ENCODE peak calls at places on chromosomes 11 and 22, in nine cellular contexts. One of them, this sample, is unnamed.

GRCh38 chr11:76626921-76627391 is 43.6 kb downstream of the LRRC32 start:
- DNase-seq in AG04449: no peak
- DNase-seq in CD4-positive, alpha-beta T cell: no peak
- DNase-seq in Calu3: no peak
- DNase-seq in AG09319: no peak
- DNase-seq in body of pancreas: no peak
- DNase-seq in foreskin fibroblast: no peak
- DNase-seq in MCF 10A: peak
- DNase-seq in lower lobe of right lung: no peak
- DNase-seq in this sample: no peak

GRCh38 chr22:50564289-50564688 is 1.6 kb upstream of the SYCE3 start:
- DNase-seq in CD4-positive, alpha-beta T cell: no peak
- DNase-seq in Calu3: no peak
- DNase-seq in body of pancreas: no peak
- DNase-seq in MCF 10A: no peak
- DNase-seq in foreskin fibroblast: no peak
- DNase-seq in lower lobe of right lung: no peak
- DNase-seq in AG04449: no peak
- DNase-seq in AG09319: no peak
- DNase-seq in this sample: no peak

GRCh38 chr11:100887659-100888058 is 200.6 kb downstream of the ARHGAP42 start:
- DNase-seq in CD4-positive, alpha-beta T cell: no peak
- DNase-seq in lower lobe of right lung: no peak
- DNase-seq in AG09319: no peak
- DNase-seq in body of pancreas: no peak
- DNase-seq in MCF 10A: no peak
- DNase-seq in Calu3: no peak
- DNase-seq in foreskin fibroblast: no peak
- DNase-seq in AG04449: no peak
- DNase-seq in this sample: no peak

GRCh38 chr22:46604306-46604690 is 15.9 kb upstream of the GRAMD4 start:
- DNase-seq in AG09319: no peak
- DNase-seq in body of pancreas: no peak
- DNase-seq in foreskin fibroblast: peak
- DNase-seq in Calu3: no peak
- DNase-seq in CD4-positive, alpha-beta T cell: no peak
- DNase-seq in MCF 10A: no peak
- DNase-seq in lower lobe of right lung: peak
- DNase-seq in AG04449: no peak
- DNase-seq in this sample: no peak

GRCh38 chr11:10514210-10514609 is 26.8 kb downstream of the RNF141 start:
- DNase-seq in AG09319: no peak
- DNase-seq in CD4-positive, alpha-beta T cell: no peak
- DNase-seq in AG04449: no peak
- DNase-seq in body of pancreas: no peak
- DNase-seq in foreskin fibroblast: peak
- DNase-seq in MCF 10A: peak
- DNase-seq in lower lobe of right lung: no peak
- DNase-seq in Calu3: no peak
- DNase-seq in this sample: no peak

GRCh38 chr11:94504689-94505293 is 7.5 kb upstream of the C11orf97 start:
- DNase-seq in AG09319: peak
- DNase-seq in AG04449: no peak
- DNase-seq in lower lobe of right lung: no peak
- DNase-seq in body of pancreas: no peak
- DNase-seq in Calu3: no peak
- DNase-seq in MCF 10A: peak
- DNase-seq in CD4-positive, alpha-beta T cell: no peak
- DNase-seq in foreskin fibroblast: peak
- DNase-seq in this sample: no peak

GRCh38 chr11:34643846-34644245 is 23.0 kb downstream of the EHF start:
- DNase-seq in AG04449: no peak
- DNase-seq in Calu3: no peak
- DNase-seq in CD4-positive, alpha-beta T cell: no peak
- DNase-seq in foreskin fibroblast: no peak
- DNase-seq in AG09319: no peak
- DNase-seq in lower lobe of right lung: no peak
- DNase-seq in body of pancreas: no peak
- DNase-seq in MCF 10A: no peak
- DNase-seq in this sample: no peak

GRCh38 chr11:86174101-86175046 is 70.2 kb upstream of the EED start:
- DNase-seq in AG04449: peak
- DNase-seq in lower lobe of right lung: no peak
- DNase-seq in foreskin fibroblast: peak
- DNase-seq in body of pancreas: peak
- DNase-seq in Calu3: peak
- DNase-seq in AG09319: peak
- DNase-seq in CD4-positive, alpha-beta T cell: no peak
- DNase-seq in MCF 10A: peak
- DNase-seq in this sample: no peak

GRCh38 chr22:49667236-49667635 is 160.4 kb downstream of the BRD1 start:
- DNase-seq in Calu3: no peak
- DNase-seq in body of pancreas: peak
- DNase-seq in AG04449: no peak
- DNase-seq in AG09319: no peak
- DNase-seq in CD4-positive, alpha-beta T cell: peak
- DNase-seq in MCF 10A: no peak
- DNase-seq in foreskin fibroblast: no peak
- DNase-seq in lower lobe of right lung: peak
- DNase-seq in this sample: no peak

GRCh38 chr11:82195251-82195650 is 538.4 kb downstream of the FAM181B start:
- DNase-seq in AG09319: no peak
- DNase-seq in foreskin fibroblast: no peak
- DNase-seq in MCF 10A: no peak
- DNase-seq in CD4-positive, alpha-beta T cell: no peak
- DNase-seq in Calu3: no peak
- DNase-seq in AG04449: no peak
- DNase-seq in body of pancreas: no peak
- DNase-seq in lower lobe of right lung: no peak
- DNase-seq in this sample: no peak

GRCh38 chr11:83881428-83881827 is 595.3 kb upstream of the CCDC90B start:
- DNase-seq in body of pancreas: no peak
- DNase-seq in foreskin fibroblast: no peak
- DNase-seq in CD4-positive, alpha-beta T cell: no peak
- DNase-seq in lower lobe of right lung: no peak
- DNase-seq in AG04449: no peak
- DNase-seq in MCF 10A: peak
- DNase-seq in Calu3: no peak
- DNase-seq in AG09319: no peak
- DNase-seq in this sample: no peak
- TF ChIP-seq CTCF in body of pancreas: no peak
- TF ChIP-seq CTCF in foreskin fibroblast: no peak
- TF ChIP-seq CTCF in CD4-positive, alpha-beta T cell: no peak
- TF ChIP-seq CTCF in lower lobe of right lung: no peak
- TF ChIP-seq CTCF in AG04449: no peak
- TF ChIP-seq CTCF in MCF 10A: no peak
- TF ChIP-seq CTCF in Calu3: no peak
- TF ChIP-seq CTCF in AG09319: no peak
- TF ChIP-seq CTCF in this sample: no peak

GRCh38 chr11:1758611-1759150 is 5.0 kb downstream of the CTSD start:
- DNase-seq in lower lobe of right lung: no peak
- DNase-seq in AG04449: no peak
- DNase-seq in MCF 10A: no peak
- DNase-seq in foreskin fibroblast: no peak
- DNase-seq in CD4-positive, alpha-beta T cell: no peak
- DNase-seq in Calu3: no peak
- DNase-seq in body of pancreas: no peak
- DNase-seq in AG09319: no peak
- DNase-seq in this sample: no peak

GRCh38 chr11:1759151-1759850 is 4.4 kb downstream of the CTSD start:
- DNase-seq in AG04449: no peak
- DNase-seq in AG09319: no peak
- DNase-seq in lower lobe of right lung: peak
- DNase-seq in foreskin fibroblast: no peak
- DNase-seq in body of pancreas: no peak
- DNase-seq in CD4-positive, alpha-beta T cell: no peak
- DNase-seq in Calu3: no peak
- DNase-seq in MCF 10A: no peak
- DNase-seq in this sample: no peak

GRCh38 chr11:1760351-1761109 is 3.2 kb downstream of the CTSD start:
- DNase-seq in AG04449: no peak
- DNase-seq in Calu3: peak
- DNase-seq in MCF 10A: no peak
- DNase-seq in foreskin fibroblast: peak
- DNase-seq in AG09319: no peak
- DNase-seq in lower lobe of right lung: peak
- DNase-seq in body of pancreas: peak
- DNase-seq in CD4-positive, alpha-beta T cell: no peak
- DNase-seq in this sample: no peak

GRCh38 chr11:1761110-1761856 is 2.4 kb downstream of the CTSD start:
- DNase-seq in Calu3: no peak
- DNase-seq in CD4-positive, alpha-beta T cell: no peak
- DNase-seq in AG04449: no peak
- DNase-seq in body of pancreas: no peak
- DNase-seq in MCF 10A: no peak
- DNase-seq in AG09319: no peak
- DNase-seq in lower lobe of right lung: peak
- DNase-seq in foreskin fibroblast: no peak
- DNase-seq in this sample: no peak

DNA sequence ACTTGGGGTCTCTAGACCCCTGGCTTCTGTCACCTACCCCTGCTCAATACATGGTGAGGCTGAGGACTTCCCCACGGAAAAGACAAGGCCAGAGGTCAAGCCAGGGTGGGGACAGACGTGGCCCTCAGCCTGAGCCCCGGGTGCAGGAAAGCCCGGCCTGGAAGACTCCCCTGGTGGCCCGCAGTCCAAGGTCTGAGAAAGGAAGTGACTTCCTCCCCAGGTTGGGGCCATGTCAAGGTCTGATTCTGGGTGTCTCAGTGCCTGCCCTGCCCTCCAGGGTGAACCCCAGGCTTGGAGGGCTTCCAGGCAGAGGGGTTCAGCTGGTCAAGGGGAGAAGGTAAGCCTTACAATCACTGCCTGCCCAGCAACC is 3.9 kb downstream of the CTSD start:
- DNase-seq in Calu3: no peak
- DNase-seq in AG09319: no peak
- DNase-seq in MCF 10A: no peak
- DNase-seq in AG04449: no peak
- DNase-seq in foreskin fibroblast: no peak
- DNase-seq in lower lobe of right lung: peak
- DNase-seq in body of pancreas: no peak
- DNase-seq in CD4-positive, alpha-beta T cell: no peak
- DNase-seq in this sample: no peak
- TF ChIP-seq CTCF in Calu3: no peak
- TF ChIP-seq CTCF in AG09319: no peak
- TF ChIP-seq CTCF in MCF 10A: no peak
- TF ChIP-seq CTCF in AG04449: no peak
- TF ChIP-seq CTCF in foreskin fibroblast: no peak
- TF ChIP-seq CTCF in lower lobe of right lung: no peak
- TF ChIP-seq CTCF in body of pancreas: no peak
- TF ChIP-seq CTCF in CD4-positive, alpha-beta T cell: no peak
- TF ChIP-seq CTCF in this sample: no peak

DNA sequence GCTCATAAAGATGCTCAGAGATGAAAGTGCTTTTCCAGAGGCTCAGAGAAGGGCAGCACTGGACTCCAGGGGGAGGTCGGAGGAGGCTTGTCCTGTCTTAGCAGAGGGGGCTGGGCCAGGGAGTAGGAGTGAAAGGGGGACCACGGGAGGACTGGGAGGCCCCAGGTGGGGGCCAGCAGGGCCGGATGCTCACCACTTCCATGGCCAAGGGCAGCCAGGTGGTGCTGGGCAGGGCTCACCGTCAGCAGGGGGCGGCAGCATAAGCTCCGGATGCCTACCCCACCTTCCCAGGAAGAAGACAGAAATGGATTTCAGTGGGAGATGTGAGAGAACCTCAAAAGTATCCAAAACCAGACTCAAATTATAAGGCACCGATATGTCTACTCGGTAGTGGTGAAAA is 11.0 kb downstream of the RAB36 start:
- DNase-seq in lower lobe of right lung: no peak
- DNase-seq in AG09319: no peak
- DNase-seq in CD4-positive, alpha-beta T cell: no peak
- DNase-seq in body of pancreas: no peak
- DNase-seq in MCF 10A: no peak
- DNase-seq in AG04449: no peak
- DNase-seq in Calu3: no peak
- DNase-seq in foreskin fibroblast: no peak
- DNase-seq in this sample: no peak
- TF ChIP-seq CTCF in lower lobe of right lung: no peak
- TF ChIP-seq CTCF in AG09319: no peak
- TF ChIP-seq CTCF in CD4-positive, alpha-beta T cell: no peak
- TF ChIP-seq CTCF in body of pancreas: no peak
- TF ChIP-seq CTCF in MCF 10A: no peak
- TF ChIP-seq CTCF in AG04449: peak
- TF ChIP-seq CTCF in Calu3: no peak
- TF ChIP-seq CTCF in foreskin fibroblast: no peak
- TF ChIP-seq CTCF in this sample: no peak

DNA sequence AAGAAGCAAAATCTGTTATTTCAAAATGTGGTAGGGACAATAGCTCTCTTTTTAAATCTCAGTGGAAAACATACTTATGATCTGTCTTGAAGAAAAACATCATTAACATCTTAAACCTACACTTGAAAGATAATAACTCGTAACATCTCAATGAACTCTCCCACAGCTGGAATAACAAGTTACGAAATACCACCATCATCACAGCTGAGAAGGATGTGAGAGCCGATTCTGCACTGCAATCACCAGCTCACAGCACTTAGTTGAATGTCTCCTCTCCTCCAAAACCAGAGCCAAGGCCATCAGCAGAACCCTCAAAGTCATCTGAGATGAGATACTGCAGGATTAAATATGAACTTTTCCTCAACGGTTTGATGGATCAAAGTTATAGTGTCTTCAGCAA is 124.3 kb downstream of the ARHGAP20 start:
- DNase-seq in AG04449: no peak
- DNase-seq in body of pancreas: no peak
- DNase-seq in AG09319: no peak
- DNase-seq in lower lobe of right lung: no peak
- DNase-seq in MCF 10A: peak
- DNase-seq in foreskin fibroblast: peak
- DNase-seq in CD4-positive, alpha-beta T cell: no peak
- DNase-seq in Calu3: no peak
- DNase-seq in this sample: no peak
- TF ChIP-seq CTCF in AG04449: no peak
- TF ChIP-seq CTCF in body of pancreas: no peak
- TF ChIP-seq CTCF in AG09319: no peak
- TF ChIP-seq CTCF in lower lobe of right lung: no peak
- TF ChIP-seq CTCF in MCF 10A: no peak
- TF ChIP-seq CTCF in foreskin fibroblast: no peak
- TF ChIP-seq CTCF in CD4-positive, alpha-beta T cell: no peak
- TF ChIP-seq CTCF in Calu3: no peak
- TF ChIP-seq CTCF in this sample: no peak

This sample was measured in D721Med.